ENCODE peak calls at places on chromosomes 7 and 10, in five cellular contexts. U is HepG2, T is A549, K is stomach, S is esophagus muscularis mucosa. Q is an unnamed sample.

GRCh38 chr7:26553582-26553981 is 261.9 kb downstream of the SNX10 start:
- DNase-seq in K (no peak), U (no peak), S (no peak), T (no peak), Q (no peak)

GRCh38 chr7:80127412-80128150 is 7.0 kb upstream of the GNAI1 start:
- DNase-seq in U (peak), T (no peak), S (no peak), K (no peak), Q (no peak)

GRCh38 chr10:13560597-13560996 is 26.2 kb upstream of the PRPF18 start:
- DNase-seq in T (no peak), S (no peak), K (no peak), U (no peak), Q (no peak)

GRCh38 chr7:91285966-91286365 is 21.7 kb downstream of the FZD1 start:
- DNase-seq in T (no peak), S (no peak), U (no peak), K (no peak), Q (no peak)

GRCh38 chr10:101782811-101783735 is at the start of gene NPM3:
- DNase-seq in K (peak), U (peak), S (peak), T (peak), Q (peak)

GRCh38 chr7:129066290-129067131 is 11.6 kb upstream of the TNPO3 start:
- DNase-seq in U (no peak), T (peak), S (no peak), K (no peak), Q (no peak)

GRCh38 chr7:86942081-86942480 is 117.4 kb downstream of the ELAPOR2 start:
- DNase-seq in T (no peak), K (no peak), S (no peak), U (peak), Q (no peak)

GRCh38 chr10:31962826-31963597 is 34.4 kb upstream of the ARHGAP12 start:
- DNase-seq in S (no peak), K (no peak), T (no peak), U (no peak), Q (no peak)

GRCh38 chr7:45582136-45582742 is 8.1 kb downstream of the ADCY1 start:
- DNase-seq in S (no peak), K (peak), U (no peak), T (no peak), Q (no peak)

GRCh38 chr10:100327007-100327700 is 2.9 kb downstream of the PKD2L1 start:
- DNase-seq in T (no peak), S (no peak), U (no peak), K (peak), Q (no peak)

GRCh38 chr10:26697922-26698608 is 564 bp downstream of the PDSS1 start:
- DNase-seq in T (peak), U (no peak), K (no peak), S (no peak), Q (no peak)

GRCh38 chr10:59808896-59809643 is 55.8 kb upstream of the MRLN start:
- DNase-seq in S (no peak), U (peak), T (peak), K (peak), Q (peak)

GRCh38 chr7:88218836-88219605 is 817 bp downstream of the SRI start:
- DNase-seq in T (peak), S (no peak), K (peak), U (no peak), Q (peak)

GRCh38 chr7:129797224-129797789 is 155.5 kb downstream of the UBE2H start:
- DNase-seq in U (no peak), K (no peak), T (no peak), S (no peak), Q (no peak)

GRCh38 chr7:126529833-126530232 is 722.9 kb downstream of the GRM8 start:
- DNase-seq in S (no peak), T (no peak), U (no peak), K (no peak), Q (no peak)

GRCh38 chr10:46787321-46787615 is 124.0 kb upstream of the PTPN20 start:
- DNase-seq in U (peak), K (no peak), T (peak), S (no peak), Q (no peak)

GRCh38 chr7:115477193-115477651 is 553.3 kb downstream of the TFEC start:
- DNase-seq in T (no peak), S (no peak), U (no peak), K (no peak), Q (peak)

GRCh38 chr10:101878869-101879268 is 35.3 kb upstream of the KCNIP2 start:
- DNase-seq in U (no peak), K (no peak), T (no peak), S (no peak), Q (no peak)

GRCh38 chr7:24931787-24932186 is 48.2 kb downstream of the OSBPL3 start:
- DNase-seq in T (no peak), S (no peak), U (no peak), K (no peak), Q (no peak)

GRCh38 chr10:58641095-58641531 is 128.4 kb downstream of the BICC1 start:
- DNase-seq in S (no peak), U (peak), T (peak), K (no peak), Q (peak)

GRCh38 chr7:79420464-79420863 is 33.0 kb downstream of the MAGI2 start:
- DNase-seq in K (no peak), S (no peak), T (no peak), U (peak), Q (no peak)

GRCh38 chr10:17273403-17273802 is 45.4 kb downstream of the VIM start:
- DNase-seq in S (no peak), T (no peak), K (no peak), U (no peak), Q (no peak)

GRCh38 chr7:139661875-139662274 is 115.9 kb downstream of the HIPK2 start:
- DNase-seq in U (no peak), K (no peak), S (no peak), T (no peak), Q (no peak)

GRCh38 chr7:139744768-139745250 is 33.0 kb downstream of the HIPK2 start:
- DNase-seq in U (no peak), S (no peak), T (no peak), K (no peak), Q (no peak)

GRCh38 chr7:82443044-82443800 is at the start of gene CACNA2D1:
- DNase-seq in T (peak), S (no peak), U (no peak), K (peak), Q (peak)

GRCh38 chr10:44362866-44363711 is 21.8 kb downstream of the CXCL12 start:
- DNase-seq in K (no peak), U (no peak), T (no peak), S (no peak), Q (no peak)

GRCh38 chr10:108957681-108958080 is 965.6 kb downstream of the XPNPEP1 start:
- DNase-seq in T (no peak), K (no peak), U (no peak), S (no peak), Q (peak)

GRCh38 chr10:51007781-51008180 is 66.5 kb upstream of the PRKG1 start:
- DNase-seq in K (no peak), S (no peak), U (no peak), T (no peak), Q (no peak)

GRCh38 chr10:1629326-1630036 is 107.8 kb downstream of the ADARB2 start:
- DNase-seq in S (no peak), T (no peak), U (no peak), K (no peak), Q (no peak)

DNA sequence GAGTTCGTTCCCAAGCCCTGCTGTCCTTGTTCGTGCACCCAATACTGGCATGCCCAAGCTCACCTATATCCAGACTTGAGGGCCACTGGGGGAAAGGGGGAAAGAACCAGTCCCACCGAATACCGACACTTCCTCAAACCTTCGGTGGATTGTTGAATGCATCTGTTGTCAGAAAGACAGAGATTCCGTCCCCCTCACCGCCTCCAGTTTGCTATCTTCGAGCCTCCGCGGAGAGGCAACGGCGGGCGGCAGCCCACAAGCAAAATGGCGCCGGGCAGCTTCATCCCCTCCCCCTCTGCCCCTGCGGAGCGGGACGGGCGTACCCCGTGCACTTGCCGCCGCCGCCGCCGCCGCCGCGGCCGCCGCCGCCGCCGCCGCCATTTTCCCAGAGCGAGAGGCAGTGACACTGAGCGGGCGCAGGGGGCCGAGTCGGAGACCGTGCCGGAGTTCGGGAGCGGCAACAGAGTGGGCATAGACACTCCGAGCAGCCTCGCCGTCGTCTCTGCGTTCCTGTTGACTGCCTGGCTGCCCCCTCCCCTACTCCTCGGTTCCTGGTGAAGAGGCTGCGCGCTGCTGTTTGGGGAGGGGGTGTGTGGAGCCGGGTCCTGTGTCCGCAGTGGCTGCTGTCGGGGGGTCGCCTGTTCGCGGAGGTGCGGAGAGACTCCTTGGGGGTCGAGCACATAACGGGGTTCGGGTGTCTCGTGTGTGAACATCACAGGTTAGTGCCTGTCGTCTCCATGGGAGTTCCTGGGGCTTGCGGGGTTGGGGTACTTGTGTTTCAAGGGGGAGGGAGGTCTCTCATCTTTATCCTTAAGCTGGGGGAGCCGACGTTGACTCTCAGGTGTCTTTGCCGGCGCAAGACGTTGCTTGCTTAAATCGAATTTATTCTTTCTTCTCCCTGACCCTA is at the start of gene KMT2E:
- DNase-seq in T (peak), K (peak), S (peak), U (peak), Q (peak)
- TF ChIP-seq POLR2A in T (peak), K (no peak), S (peak), U (peak), Q (peak)

DNA sequence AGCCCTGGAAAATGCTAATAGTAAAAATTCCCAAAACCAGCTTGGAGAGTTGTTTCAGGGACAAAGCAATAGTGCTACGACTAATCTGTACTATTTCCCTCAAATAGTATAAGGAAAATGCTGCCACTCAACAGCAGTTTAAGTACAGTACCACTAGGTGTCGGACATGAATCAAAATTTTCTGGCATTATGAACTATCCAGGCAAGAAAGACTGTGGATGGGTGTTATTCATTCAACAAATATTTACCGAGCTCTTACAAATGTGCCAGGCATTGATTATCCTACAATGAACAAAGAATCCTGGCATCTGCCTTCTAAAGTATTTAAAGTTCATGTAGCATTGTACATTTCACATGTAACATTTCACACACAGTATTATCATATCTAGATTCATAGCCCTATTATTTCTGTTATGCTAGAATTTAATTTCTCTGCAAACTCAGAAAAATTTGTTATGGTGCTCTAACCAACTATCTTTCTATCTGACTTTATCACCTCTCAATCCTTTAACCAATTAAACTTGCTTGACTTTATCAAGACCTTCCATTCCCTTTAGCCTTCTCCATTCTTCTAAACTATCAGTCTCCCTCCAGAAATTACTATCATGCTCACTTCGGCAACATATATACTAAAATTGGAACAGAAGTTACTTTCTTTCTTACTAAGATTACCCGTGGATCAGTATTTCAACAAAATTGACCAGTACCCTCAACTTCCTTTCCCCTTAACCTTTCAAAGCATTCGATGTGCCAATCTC is 80.6 kb downstream of the ARHGAP21 start:
- DNase-seq in K (no peak), S (no peak), U (peak), T (peak), Q (no peak)
- H3K27ac ChIP-seq in K (no peak), S (no peak), U (peak), T (peak), Q (no peak)

GRCh38 chr7:130943336-130943901 is 209.4 kb upstream of the KLF14 start:
- DNase-seq in U (no peak), T (peak), S (no peak), K (no peak), Q (no peak)
- TF ChIP-seq EP300 in U (no peak), T (peak), S (no peak), K (no peak), Q (no peak)

DNA sequence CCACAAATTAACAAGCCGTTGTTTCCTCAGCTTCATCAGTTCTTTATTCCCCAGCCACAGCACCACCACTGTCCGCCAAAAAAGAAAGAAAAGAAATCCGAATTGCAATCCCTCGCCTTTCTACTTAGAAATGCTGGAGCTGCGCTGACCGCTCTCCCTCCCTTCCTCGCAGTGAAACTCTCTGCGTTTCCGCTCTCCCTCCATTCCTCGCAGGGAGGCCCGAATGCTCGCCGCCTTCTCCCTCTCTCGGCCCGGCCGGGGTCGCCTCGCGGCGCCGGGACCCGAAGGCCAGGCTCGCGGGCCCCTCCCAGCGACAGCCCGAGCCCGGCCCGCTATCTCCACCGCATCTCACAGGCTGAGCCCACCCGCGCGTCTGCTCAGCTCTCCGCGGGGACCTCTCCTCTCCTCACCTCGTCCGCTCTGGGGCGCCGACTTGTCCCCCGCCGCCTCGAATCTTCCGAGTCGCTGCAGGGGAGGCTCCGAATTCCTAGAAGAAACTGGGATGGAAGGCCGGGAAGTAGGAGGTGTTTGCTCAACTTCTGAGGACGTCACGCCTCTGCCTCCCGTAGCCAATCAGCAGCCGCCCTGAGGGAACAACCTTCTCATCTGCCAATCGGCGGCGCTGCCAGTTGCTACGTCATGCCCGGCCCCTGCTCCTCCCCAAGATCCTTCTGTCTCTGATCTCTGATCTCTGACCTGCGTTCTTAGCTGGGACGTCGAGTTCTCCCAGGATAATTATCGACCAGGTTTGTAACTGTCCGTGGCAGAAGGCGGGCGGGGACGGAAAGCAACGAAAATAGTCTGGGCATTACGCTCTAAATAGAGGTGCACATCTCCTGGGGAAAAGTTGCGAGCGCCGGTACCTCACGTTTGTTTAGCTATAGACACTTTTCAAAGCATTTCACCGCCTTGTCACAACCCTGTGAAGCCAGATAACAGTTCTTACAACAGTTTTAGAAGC is at the start of gene AASS:
- DNase-seq in K (peak), S (peak), U (peak), T (peak), Q (peak)
- TF ChIP-seq POLR2A in K (no peak), S (peak), U (peak), T (no peak), Q (peak)

GRCh38 chr7:158781976-158782637 is 47.2 kb downstream of the ESYT2 start:
- DNase-seq in S (no peak), T (no peak), U (no peak), K (no peak), Q (no peak)

GRCh38 chr7:158781217-158781975 is 47.9 kb downstream of the ESYT2 start:
- DNase-seq in U (no peak), S (no peak), T (no peak), K (no peak), Q (no peak)

GRCh38 chr7:158784270-158784669 is 45.0 kb downstream of the ESYT2 start:
- DNase-seq in T (no peak), K (no peak), S (no peak), U (no peak), Q (peak)

GRCh38 chr7:158782638-158783490 is 46.4 kb downstream of the ESYT2 start:
- DNase-seq in U (peak), T (peak), K (no peak), S (no peak), Q (peak)

DNA sequence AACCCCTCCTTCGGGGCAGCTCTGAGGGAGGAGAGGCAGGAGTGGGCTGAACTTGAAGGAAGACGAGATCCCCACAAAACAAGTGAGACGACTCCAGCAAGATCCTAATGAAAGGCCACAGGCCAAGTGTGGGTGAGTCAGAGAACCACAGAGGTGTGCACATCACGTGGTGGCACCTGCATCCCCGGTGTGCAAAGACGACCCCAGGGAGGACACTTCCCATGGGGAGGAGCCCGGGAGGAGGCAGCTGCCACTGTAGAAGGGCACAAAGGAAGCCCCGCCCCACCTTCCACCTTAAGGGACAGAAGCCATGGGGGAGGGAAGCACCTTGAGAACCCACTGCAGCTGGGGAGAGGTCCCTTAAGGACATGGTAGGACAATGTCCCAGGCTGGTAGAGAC is 45.7 kb downstream of the ESYT2 start:
- DNase-seq in U (no peak), K (no peak), S (no peak), T (no peak), Q (no peak)
- H3K27ac ChIP-seq in U (no peak), K (peak), S (peak), T (no peak), Q (no peak)

DNA sequence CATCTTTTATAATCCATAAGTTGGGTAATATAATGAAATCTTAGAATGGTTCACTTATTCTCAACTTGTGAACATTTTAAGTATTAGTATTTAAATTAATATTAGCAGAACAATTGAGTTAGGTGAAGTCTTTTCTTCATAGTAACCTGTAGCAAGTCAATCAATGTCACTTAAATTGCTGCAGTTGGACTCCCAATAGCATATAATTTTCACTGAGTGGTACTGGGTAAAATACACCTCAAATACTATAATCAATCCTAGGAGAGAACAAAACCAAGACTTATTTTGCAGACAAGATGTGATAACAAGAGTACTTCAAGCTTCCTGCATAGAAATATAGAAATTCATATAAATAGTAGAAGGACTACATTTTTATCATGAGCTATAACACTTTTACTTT is 677.9 kb upstream of the LRRN3 start:
- DNase-seq in T (no peak), K (no peak), U (no peak), S (no peak), Q (no peak)
- TF ChIP-seq EP300 in T (no peak), K (no peak), U (no peak), S (no peak), Q (no peak)

GRCh38 chr7:106057204-106057961 is 54.7 kb downstream of the SYPL1 start:
- DNase-seq in K (no peak), T (no peak), U (no peak), S (no peak), Q (no peak)

GRCh38 chr7:106054971-106055370 is 57.1 kb downstream of the SYPL1 start:
- DNase-seq in S (no peak), U (no peak), K (no peak), T (no peak), Q (no peak)

GRCh38 chr7:106057962-106058901 is 53.9 kb downstream of the SYPL1 start:
- DNase-seq in U (peak), K (peak), T (no peak), S (no peak), Q (no peak)

GRCh38 chr7:106058925-106059324 is 53.2 kb downstream of the SYPL1 start:
- DNase-seq in T (no peak), U (no peak), K (no peak), S (no peak), Q (no peak)

DNA sequence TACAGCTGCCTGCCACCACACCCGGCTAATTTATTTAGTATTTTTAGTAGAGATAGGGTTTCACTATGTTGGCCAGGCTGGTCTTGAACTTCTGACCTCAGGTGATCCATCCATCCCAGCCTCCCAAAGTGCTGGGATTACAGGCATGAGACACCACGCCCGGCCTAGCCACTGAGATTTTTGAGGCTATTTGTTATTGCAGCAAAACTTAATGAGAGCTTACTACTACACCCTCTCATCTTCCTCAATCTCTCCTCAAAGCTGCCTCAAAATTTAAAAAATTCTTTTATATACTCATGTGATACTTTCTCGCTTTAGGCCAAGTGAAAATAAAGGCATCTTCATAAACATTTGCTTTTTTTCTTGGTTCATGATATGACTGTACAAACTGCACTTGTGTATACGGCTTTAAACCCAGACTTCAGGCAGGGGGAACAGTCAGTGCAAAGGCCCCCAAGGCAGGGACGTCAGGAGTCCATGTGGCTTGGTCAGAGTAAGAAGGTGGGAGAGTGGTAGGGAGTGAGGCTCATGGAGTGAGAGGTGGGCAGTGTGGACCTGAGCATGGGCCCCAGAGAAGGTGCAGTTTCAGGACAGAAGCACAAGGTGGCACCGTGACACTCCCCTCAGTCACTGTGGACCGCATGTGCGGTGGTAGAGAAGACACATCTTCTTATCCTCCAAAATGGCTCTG is 55.5 kb downstream of the SYPL1 start:
- DNase-seq in T (peak), K (peak), S (no peak), U (peak), Q (peak)
- TF ChIP-seq POLR2A in T (no peak), K (no peak), S (no peak), U (no peak), Q (no peak)